ENCODE peak calls at places on chromosome 7, in five cellular contexts. T is IMR-90, A is tibial nerve, O is right lobe of liver, W is hepatocyte. M is an unnamed sample. For H3K4me1, the result is how much of the 10 kb centered on the place peaks cover.

GRCh38 chr7:99314504-99314903 is 11.2 kb upstream of the ARPC1A start:
- DNase-seq in A (no peak), T (no peak), W (no peak), O (no peak), M (no peak)

GRCh38 chr7:69967152-69967591 is 368.9 kb downstream of the AUTS2 start:
- DNase-seq in A (peak), O (no peak), T (no peak), W (peak), M (peak)

GRCh38 chr7:134649231-134649775 is 2.6 kb downstream of the BPGM start:
- DNase-seq in A (no peak), W (no peak), T (peak), O (no peak), M (no peak)

GRCh38 chr7:147013820-147014219 is 897.2 kb downstream of the CNTNAP2 start:
- DNase-seq in A (no peak), O (no peak), T (no peak), W (no peak), M (peak)

GRCh38 chr7:5478568-5479045 is 55.0 kb upstream of the TNRC18 start:
- DNase-seq in W (peak), A (no peak), O (no peak), T (no peak), M (no peak)

GRCh38 chr7:140176271-140176701 is 497 bp downstream of the KDM7A start:
- DNase-seq in W (peak), O (no peak), A (no peak), T (no peak), M (peak)

GRCh38 chr7:2104107-2104710 is 128.5 kb downstream of the MAD1L1 start:
- DNase-seq in A (peak), O (peak), T (peak), W (peak), M (peak)

GRCh38 chr7:101140339-101140699 is 13.4 kb downstream of the SERPINE1 start:
- DNase-seq in A (no peak), T (peak), W (no peak), O (no peak), M (no peak)

GRCh38 chr7:74405191-74405898 is 48.4 kb upstream of the GTF2IRD1 start:
- DNase-seq in W (no peak), O (no peak), A (no peak), T (no peak), M (peak)

GRCh38 chr7:135111379-135111778 is 36.5 kb upstream of the TMEM140 start:
- DNase-seq in W (no peak), A (no peak), O (no peak), T (no peak), M (no peak)

GRCh38 chr7:8762803-8763202 is 329.4 kb downstream of the NXPH1 start:
- DNase-seq in W (no peak), A (no peak), T (no peak), O (no peak), M (no peak)

GRCh38 chr7:130288829-130289228 is 4.1 kb upstream of the CPA4 start:
- DNase-seq in A (no peak), T (no peak), W (no peak), O (no peak), M (no peak)

GRCh38 chr7:18873674-18874341 is 243.6 kb downstream of the TWIST1 start:
- DNase-seq in O (no peak), W (peak), A (no peak), T (peak), M (no peak)

GRCh38 chr7:80642871-80643270 is 4.4 kb downstream of the CD36 start:
- DNase-seq in O (no peak), T (no peak), A (no peak), W (peak), M (no peak)

GRCh38 chr7:91242097-91242846 is 22.0 kb upstream of the FZD1 start:
- DNase-seq in W (no peak), T (peak), A (no peak), O (no peak), M (no peak)

GRCh38 chr7:94512735-94513564 is 3.3 kb downstream of the CASD1 start:
- DNase-seq in T (no peak), O (no peak), A (no peak), W (no peak), M (no peak)

DNA sequence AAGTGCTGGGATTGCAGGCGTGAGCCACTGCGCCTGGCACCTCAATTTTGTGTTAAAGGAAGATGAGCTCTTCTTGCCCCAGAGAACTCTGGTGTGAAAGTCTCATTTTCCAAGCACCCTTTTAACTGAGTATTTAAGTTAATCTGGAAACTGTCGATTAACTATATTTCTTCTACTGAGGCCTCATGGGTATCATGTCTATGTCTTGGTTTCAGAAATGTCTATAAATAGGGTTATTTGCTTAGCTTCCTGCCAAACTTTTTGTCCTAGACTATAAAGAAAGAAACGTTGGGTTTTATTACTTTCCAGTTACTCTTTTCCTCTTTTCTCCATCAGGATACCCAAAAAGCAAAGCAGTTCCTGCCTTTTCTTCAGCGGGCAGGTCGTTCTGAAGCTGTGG is 102.4 kb downstream of the LRRC4 start:
- DNase-seq in O (no peak), W (no peak), T (no peak), A (no peak), M (no peak)
- H3K4me3 ChIP-seq in O (no peak), W (no peak), T (no peak), A (no peak), M (no peak)

GRCh38 chr7:96067321-96067720 is 254.6 kb downstream of the SLC25A13 start:
- DNase-seq in T (no peak), O (no peak), W (no peak), A (no peak), M (no peak)

DNA sequence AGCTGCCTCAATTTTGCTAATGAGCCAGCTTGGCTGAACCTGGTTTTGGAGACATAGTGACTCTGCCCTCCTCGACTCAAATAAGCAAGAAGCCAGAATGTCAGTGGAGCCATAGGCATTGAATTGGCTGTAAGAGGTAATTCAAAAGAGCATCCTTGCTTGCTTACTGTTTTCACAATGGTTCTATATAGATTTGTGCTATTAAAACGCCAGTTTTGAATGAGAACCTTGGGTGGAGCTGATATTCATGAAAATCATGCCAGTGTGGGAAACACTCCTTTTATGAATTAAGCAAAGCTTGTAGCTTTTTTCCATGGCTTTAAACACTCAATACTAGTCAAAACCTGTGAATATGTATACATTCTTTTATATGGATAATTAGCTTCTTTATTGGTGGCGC is 252.5 kb downstream of the SLC25A13 start:
- DNase-seq in O (no peak), T (no peak), A (no peak), W (no peak), M (no peak)
- H3K4me1 ChIP-seq in O (under half), T (under half), A (under half), W (under half), M (under half)

GRCh38 chr7:72334066-72334465 is 78.1 kb downstream of the CALN1 start:
- DNase-seq in O (no peak), T (no peak), A (no peak), W (no peak), M (no peak)

GRCh38 chr7:72336382-72336886 is 75.7 kb downstream of the CALN1 start:
- DNase-seq in W (peak), A (no peak), O (no peak), T (no peak), M (no peak)

GRCh38 chr7:72336887-72337821 is 75.0 kb downstream of the CALN1 start:
- DNase-seq in W (no peak), O (no peak), A (no peak), T (no peak), M (no peak)

GRCh38 chr7:72334733-72335132 is 77.4 kb downstream of the CALN1 start:
- DNase-seq in A (no peak), O (no peak), W (no peak), T (no peak), M (no peak)

GRCh38 chr7:72335561-72336381 is 76.4 kb downstream of the CALN1 start:
- DNase-seq in W (no peak), T (no peak), O (no peak), A (no peak), M (no peak)
- TF ChIP-seq CTCF in W (no peak), T (no peak), O (no peak), A (no peak), M (no peak)

GRCh38 chr7:124930173-124930623 is 573 bp upstream of the POT1 start:
- DNase-seq in W (no peak), A (no peak), O (no peak), T (no peak), M (no peak)
- H3K4me3 ChIP-seq in W (peak), A (peak), O (peak), T (peak), M (peak)

DNA sequence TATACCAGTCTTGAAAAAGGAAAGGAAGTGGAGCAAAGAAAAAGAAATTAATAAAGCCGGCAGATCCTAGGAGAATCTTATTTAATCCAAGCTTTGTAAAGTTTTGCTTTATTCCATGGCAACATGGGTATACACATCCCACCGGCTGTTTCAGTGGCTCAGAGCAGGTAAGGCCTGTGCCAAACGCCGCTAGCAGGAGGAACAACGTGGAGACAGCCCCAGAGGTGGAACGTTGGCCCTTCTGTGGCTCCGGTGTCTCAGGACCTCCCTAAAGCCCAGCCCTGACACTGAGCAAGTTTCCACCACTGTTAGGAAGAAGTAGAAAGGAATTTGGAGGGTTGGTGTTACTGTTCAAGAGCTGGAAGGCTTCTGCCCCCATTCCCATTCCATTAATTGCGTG is 52.0 kb downstream of the EGFR start:
- DNase-seq in O (no peak), W (no peak), A (no peak), T (no peak), M (no peak)
- H3K4me1 ChIP-seq in O (under half), W (half or more), A (half or more), T (under half), M (half or more)

DNA sequence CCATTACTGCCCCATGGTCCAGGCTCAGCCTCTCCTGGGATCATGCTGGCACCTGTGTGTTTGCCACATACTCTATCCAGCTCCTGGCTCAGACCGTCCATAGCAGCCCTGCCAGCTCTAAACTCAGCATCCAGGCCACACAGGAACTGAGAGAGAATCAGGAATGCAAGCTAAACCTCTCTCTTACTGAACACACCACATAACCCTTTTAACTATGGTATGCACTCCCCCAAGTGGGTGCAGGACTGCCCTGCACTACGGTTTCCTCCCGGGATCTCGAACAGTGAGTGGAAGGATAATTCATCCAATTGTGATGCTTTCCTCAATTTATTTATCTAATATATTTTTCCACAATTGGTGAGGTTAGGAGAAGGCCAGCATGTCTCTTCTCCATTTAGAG is 17.1 kb upstream of the ZNF800 start:
- DNase-seq in O (no peak), T (no peak), W (no peak), A (no peak), M (no peak)
- TF ChIP-seq CTCF in O (no peak), T (no peak), W (no peak), A (no peak), M (no peak)

GRCh38 chr7:26103541-26104070 is 48.4 kb upstream of the NFE2L3 start:
- DNase-seq in T (no peak), O (no peak), W (no peak), A (no peak), M (no peak)

GRCh38 chr7:26101471-26102151 is 50.4 kb upstream of the NFE2L3 start:
- DNase-seq in O (no peak), T (no peak), W (no peak), A (peak), M (no peak)

GRCh38 chr7:26105206-26105605 is 46.8 kb upstream of the NFE2L3 start:
- DNase-seq in A (no peak), O (no peak), W (no peak), T (no peak), M (no peak)

GRCh38 chr7:26100940-26101339 is 51.1 kb upstream of the NFE2L3 start:
- DNase-seq in A (peak), T (no peak), O (no peak), W (no peak), M (no peak)

GRCh38 chr7:26102176-26102575 is 49.8 kb upstream of the NFE2L3 start:
- DNase-seq in O (no peak), T (no peak), A (no peak), W (no peak), M (no peak)
- H3K4me3 ChIP-seq in O (no peak), T (no peak), A (peak), W (no peak), M (no peak)

GRCh38 chr7:142813262-142813661 is 41.6 kb upstream of the EPHB6 start:
- DNase-seq in O (no peak), T (peak), A (no peak), W (peak), M (no peak)

GRCh38 chr7:142817506-142817905 is 37.4 kb upstream of the EPHB6 start:
- DNase-seq in T (no peak), W (no peak), O (no peak), A (no peak), M (no peak)

GRCh38 chr7:142812437-142813215 is 41.9 kb downstream of the PRSS2 start:
- DNase-seq in W (no peak), A (no peak), O (no peak), T (no peak), M (no peak)

GRCh38 chr7:142813699-142814098 is 41.2 kb upstream of the EPHB6 start:
- DNase-seq in T (no peak), O (no peak), W (no peak), A (no peak), M (no peak)

GRCh38 chr7:142815099-142815498 is 39.8 kb upstream of the EPHB6 start:
- DNase-seq in A (no peak), T (no peak), W (no peak), O (no peak), M (no peak)
- H3K4me1 ChIP-seq in A (under half), T (under half), W (under half), O (under half), M (under half)

GRCh38 chr7:38451840-38452239 is 178.4 kb upstream of the TARP start:
- DNase-seq in A (no peak), O (no peak), W (peak), T (peak), M (no peak)
- TF ChIP-seq CTCF in A (peak), O (peak), W (peak), T (peak), M (peak)